ENCODE peak calls at places on chromosomes 6 and 20, in ten cellular contexts. B is testis, A is uterus, N is pancreas, U is GM23338, D is left lung, Z is K562, V is psoas muscle, R is cardiac muscle cell, E is right atrium auricular region. O is an unnamed sample.

GRCh38 chr20:54219751-54220426 is 12.0 kb downstream of the PFDN4 start:
- DNase-seq in B (no peak), A (no peak), N (no peak), U (peak), D (no peak), Z (peak), V (no peak), R (peak), E (no peak), O (no peak)

GRCh38 chr6:125821825-125822281 is 31.1 kb downstream of the NCOA7 start:
- DNase-seq in B (no peak), A (peak), N (peak), U (no peak), D (no peak), Z (no peak), V (no peak), R (no peak), E (no peak), O (no peak)

GRCh38 chr6:150352321-150353296 is 16.2 kb upstream of the IYD start:
- DNase-seq in B (no peak), A (no peak), N (no peak), U (no peak), D (no peak), Z (peak), V (no peak), R (peak), E (no peak), O (no peak)

GRCh38 chr20:47487175-47487917 is 14.3 kb upstream of the NCOA3 start:
- DNase-seq in B (no peak), A (no peak), N (no peak), U (no peak), D (no peak), Z (peak), V (no peak), R (peak), E (no peak), O (no peak)

GRCh38 chr20:49483706-49484101 is 1.2 kb upstream of the KCNB1 start:
- DNase-seq in B (no peak), A (no peak), N (no peak), U (peak), D (no peak), Z (no peak), V (no peak), R (no peak), E (no peak), O (no peak)

GRCh38 chr6:106275692-106276091 is 49.9 kb downstream of the ATG5 start:
- DNase-seq in B (no peak), A (no peak), N (no peak), U (peak), D (no peak), Z (no peak), V (no peak), R (no peak), E (no peak), O (no peak)

GRCh38 chr20:59835448-59836395 is 97.7 kb downstream of the SYCP2 start:
- DNase-seq in B (peak), A (peak), N (no peak), U (peak), D (no peak), Z (no peak), V (no peak), R (peak), E (no peak), O (no peak)

GRCh38 chr20:23159256-23159922 is 73.3 kb upstream of the CD93 start:
- DNase-seq in B (no peak), A (no peak), N (no peak), U (no peak), D (no peak), Z (no peak), V (no peak), R (no peak), E (peak), O (peak)

GRCh38 chr6:128738112-128738511 is 144.8 kb upstream of the LAMA2 start:
- DNase-seq in B (no peak), A (no peak), N (no peak), U (no peak), D (no peak), Z (no peak), V (no peak), R (no peak), E (no peak), O (no peak)

GRCh38 chr6:16533210-16533609 is 228.1 kb downstream of the ATXN1 start:
- DNase-seq in B (no peak), A (no peak), N (no peak), U (no peak), D (no peak), Z (no peak), V (no peak), R (peak), E (no peak), O (no peak)

DNA sequence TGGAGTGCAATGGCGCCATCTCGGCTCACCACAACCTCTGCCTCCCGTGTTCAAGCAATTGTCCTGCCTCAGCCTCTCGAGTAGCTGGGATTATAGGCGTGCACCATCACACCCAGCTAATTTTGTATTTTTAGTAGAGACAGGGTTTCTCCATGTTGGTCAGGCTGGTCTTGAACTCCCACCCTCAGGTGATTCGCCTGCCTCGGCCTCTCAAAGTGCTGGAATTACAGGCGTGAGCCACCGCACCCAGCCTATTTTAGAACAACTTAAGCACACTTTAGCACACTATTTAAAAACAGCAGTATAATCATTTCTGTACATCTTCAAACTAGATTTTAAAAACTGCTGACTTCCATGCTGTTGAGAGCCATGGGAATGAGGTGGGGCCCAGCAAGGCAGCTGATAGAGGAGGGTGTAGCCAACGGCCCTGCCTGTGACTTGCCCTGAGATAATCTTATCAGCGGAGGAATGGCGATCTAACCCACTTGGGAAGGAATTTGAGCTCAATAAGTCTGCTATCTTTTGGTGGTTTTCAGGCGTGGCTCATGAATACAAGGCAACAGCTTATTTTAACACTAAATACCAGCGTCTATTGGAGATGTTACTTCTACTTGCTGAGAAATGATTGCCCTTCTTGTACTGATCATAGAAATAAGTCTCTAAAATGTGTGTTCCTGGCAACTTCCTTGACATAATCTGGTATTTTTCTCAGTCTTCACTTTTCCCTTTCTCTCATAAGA is 12.1 kb downstream of the ZDHHC14 start:
- DNase-seq in B (peak), A (no peak), N (no peak), U (no peak), D (no peak), Z (peak), V (no peak), R (peak), E (no peak), O (no peak)
- H3K27ac ChIP-seq in B (peak), A (no peak), N (no peak), U (no peak), D (no peak), Z (peak), V (no peak), R (peak), E (peak), O (peak)

DNA sequence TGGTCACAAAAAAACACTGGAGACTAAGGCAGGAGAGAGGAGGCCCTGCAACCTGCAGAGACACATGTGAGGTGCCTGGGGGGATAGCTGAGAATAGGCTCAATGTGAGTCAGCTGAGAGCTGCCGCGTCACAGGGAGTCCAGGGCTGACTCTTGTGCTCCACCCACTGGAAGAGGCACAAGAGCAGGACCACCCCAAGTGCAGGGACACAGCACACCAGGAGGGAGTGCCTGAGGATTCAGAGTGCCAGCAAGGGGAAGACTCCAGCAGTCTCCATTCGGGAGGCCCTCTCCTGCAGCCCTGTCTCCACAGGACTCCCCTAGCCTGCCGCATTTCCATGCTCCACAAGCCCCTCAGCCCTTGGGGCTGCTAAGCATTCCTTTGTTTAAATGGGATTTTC is 105.5 kb downstream of the HUS1B start:
- DNase-seq in B (peak), A (no peak), N (no peak), U (peak), D (no peak), Z (peak), V (no peak), R (peak), E (no peak), O (no peak)
- TF ChIP-seq CTCF in B (no peak), A (no peak), N (no peak), U (peak), D (no peak), Z (peak), V (no peak), R (no peak), E (peak), O (no peak)

DNA sequence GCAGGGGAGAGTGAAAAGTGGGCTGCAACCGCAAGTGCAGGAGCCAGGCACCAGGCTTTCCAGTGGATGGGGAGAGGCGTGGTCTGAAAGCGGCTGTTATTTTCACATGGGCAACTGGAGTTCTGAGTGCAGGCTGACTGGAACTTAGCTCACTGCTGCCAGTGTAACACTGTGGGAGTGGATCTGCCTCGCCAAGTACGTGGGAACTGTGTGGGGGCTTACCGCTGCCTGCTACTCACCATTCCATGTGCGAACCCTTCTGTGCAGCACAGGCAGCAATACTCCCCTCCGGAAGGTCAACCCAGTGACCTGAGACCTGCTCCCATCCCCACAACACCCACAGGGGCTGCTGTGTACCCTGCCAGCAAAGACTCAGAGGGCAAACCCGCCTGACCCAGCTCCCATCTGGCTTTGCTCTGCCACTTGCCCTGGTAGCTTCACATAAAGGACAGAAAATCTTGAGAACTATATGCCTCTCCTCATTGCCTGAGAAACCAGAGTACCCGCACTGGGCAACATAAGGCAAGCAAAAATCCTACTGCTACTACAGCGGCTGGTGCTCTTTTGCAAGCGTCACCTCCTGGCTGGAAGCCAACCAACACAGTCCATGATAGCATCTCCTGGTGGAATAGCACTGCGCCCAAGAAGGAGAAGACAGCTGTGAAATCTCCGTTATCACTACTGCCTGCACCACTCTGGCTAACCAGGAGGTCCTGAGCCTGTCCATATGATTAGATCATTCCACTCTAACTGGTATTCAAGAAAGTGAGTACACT is 54.4 kb upstream of the SIRPG start:
- DNase-seq in B (no peak), A (no peak), N (no peak), U (no peak), D (no peak), Z (peak), V (no peak), R (peak), E (peak), O (no peak)
- H3K4me3 ChIP-seq in B (peak), A (no peak), N (no peak), U (no peak), D (no peak), Z (no peak), V (no peak), R (no peak), E (no peak), O (no peak)

GRCh38 chr20:36542516-36543186 is 1.3 kb downstream of the MYL9 start:
- DNase-seq in B (no peak), A (no peak), N (no peak), U (no peak), D (no peak), Z (no peak), V (peak), R (no peak), E (no peak), O (no peak)
- H3K27ac ChIP-seq in B (peak), A (peak), N (no peak), U (peak), D (peak), Z (no peak), V (peak), R (peak), E (peak), O (peak)

GRCh38 chr6:13574149-13574570 is 241 bp upstream of the SIRT5 start:
- DNase-seq in B (peak), A (peak), N (peak), U (peak), D (peak), Z (peak), V (peak), R (peak), E (peak), O (peak)
- TF ChIP-seq CTCF in B (peak), A (peak), N (no peak), U (peak), D (peak), Z (peak), V (peak), R (peak), E (peak), O (peak)

DNA sequence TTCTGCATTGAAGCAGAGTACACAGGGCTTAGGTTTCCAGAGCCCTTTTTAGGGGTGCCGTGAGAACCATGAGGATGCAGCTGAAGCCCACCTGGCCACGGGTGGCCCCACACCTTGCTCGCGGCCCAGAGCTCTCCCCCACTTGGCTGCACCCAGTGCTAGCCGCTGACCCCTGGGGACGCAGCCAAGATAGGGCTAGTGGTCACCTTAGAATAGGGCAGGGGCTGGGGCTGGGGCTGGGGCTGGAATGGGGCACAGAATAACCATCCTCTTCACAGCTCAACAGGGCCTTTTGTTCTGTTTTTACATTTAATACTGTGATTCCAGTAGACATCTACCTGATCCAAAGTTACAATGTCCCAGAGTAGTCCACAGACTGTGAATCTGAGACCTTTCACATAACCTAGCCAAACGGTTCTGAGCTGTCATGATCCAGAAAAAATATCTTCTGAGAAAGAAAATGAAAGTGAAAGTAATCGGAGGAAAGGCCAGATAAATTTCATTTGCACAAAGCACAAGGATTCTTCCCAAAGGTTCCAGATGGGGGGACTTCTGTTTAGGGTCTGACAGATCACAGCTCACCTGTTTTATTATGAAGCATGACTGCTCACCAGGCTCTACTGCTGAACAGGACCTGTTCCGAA is 402.1 kb downstream of the THBS2 start:
- DNase-seq in B (no peak), A (no peak), N (no peak), U (no peak), D (no peak), Z (no peak), V (no peak), R (peak), E (no peak), O (no peak)
- H3K4me3 ChIP-seq in B (no peak), A (peak), N (peak), U (no peak), D (no peak), Z (no peak), V (peak), R (no peak), E (peak), O (peak)

GRCh38 chr20:52031206-52031573 is 160.4 kb downstream of the ZFP64 start:
- DNase-seq in B (no peak), A (no peak), N (no peak), U (no peak), D (no peak), Z (no peak), V (no peak), R (no peak), E (no peak), O (no peak)
- H3K27ac ChIP-seq in B (no peak), A (no peak), N (peak), U (no peak), D (no peak), Z (no peak), V (no peak), R (no peak), E (no peak), O (no peak)